ENCODE peak calls at places on chromosomes 1 and 21, in nine cellular contexts. I is CD4-positive, alpha-beta T cell; Q is left ventricle myocardium inferior; O is testis; H is neural progenitor cell; A is IMR-90; N is epithelial cell of esophagus; U is mucosa of descending colon; W is astrocyte. G is an unnamed sample.

GRCh38 chr1:82052563-82052962 is 251.8 kb downstream of the ADGRL2 start:
- DNase-seq in H (no peak), A (no peak), N (peak), I (no peak), U (no peak), W (no peak), O (no peak), Q (no peak), G (no peak)

GRCh38 chr21:17476006-17476405 is 36.8 kb upstream of the CXADR start:
- DNase-seq in N (no peak), I (no peak), A (no peak), U (no peak), W (no peak), Q (no peak), O (peak), H (no peak), G (no peak)

GRCh38 chr1:37677808-37678207 is 14.5 kb upstream of the CDCA8 start:
- DNase-seq in H (no peak), I (no peak), O (no peak), W (no peak), N (no peak), A (no peak), U (no peak), Q (no peak), G (no peak)

GRCh38 chr1:216566809-216567208 is 143.6 kb upstream of the USH2A start:
- DNase-seq in I (no peak), N (peak), A (peak), Q (no peak), O (no peak), H (no peak), W (peak), U (no peak), G (no peak)

GRCh38 chr1:152047954-152048640 is 11.3 kb upstream of the S100A11 start:
- DNase-seq in H (peak), A (peak), Q (peak), U (peak), N (peak), O (peak), I (peak), W (peak), G (peak)

GRCh38 chr21:24428539-24429186 is 1178.6 kb downstream of the MRPL39 start:
- DNase-seq in H (no peak), W (no peak), I (no peak), A (no peak), N (no peak), Q (no peak), U (no peak), O (no peak), G (no peak)

GRCh38 chr21:37368536-37369279 is 2.1 kb downstream of the DYRK1A start:
- DNase-seq in O (no peak), U (no peak), Q (no peak), W (peak), H (no peak), A (peak), I (no peak), N (peak), G (no peak)

GRCh38 chr1:56255516-56256181 is 323.7 kb downstream of the PLPP3 start:
- DNase-seq in A (peak), W (peak), Q (peak), N (no peak), H (no peak), U (peak), O (peak), I (no peak), G (peak)

GRCh38 chr1:184329962-184330868 is 56.6 kb upstream of the C1orf21 start:
- DNase-seq in A (no peak), O (no peak), Q (no peak), I (no peak), U (no peak), N (peak), H (no peak), W (peak), G (no peak)

GRCh38 chr1:158793604-158794003 is 12.6 kb upstream of the OR6N2 start:
- DNase-seq in U (no peak), O (no peak), A (no peak), N (peak), Q (no peak), W (no peak), I (peak), H (peak), G (no peak)

GRCh38 chr1:156523801-156524480 is 23.4 kb upstream of the MEF2D start:
- DNase-seq in I (no peak), N (no peak), W (no peak), A (no peak), O (no peak), Q (no peak), H (no peak), U (no peak), G (no peak)

GRCh38 chr1:54287176-54287650 is 87.2 kb downstream of the MRPL37 start:
- DNase-seq in I (peak), U (peak), H (no peak), N (peak), Q (peak), A (peak), W (peak), O (peak), G (no peak)

GRCh38 chr1:233518344-233518743 is 95.6 kb upstream of the KCNK1 start:
- DNase-seq in A (no peak), U (no peak), H (peak), W (no peak), Q (no peak), N (peak), O (peak), I (no peak), G (no peak)

GRCh38 chr1:229433364-229434004 is 410 bp downstream of the ACTA1 start:
- DNase-seq in U (no peak), W (no peak), O (no peak), H (no peak), Q (no peak), N (no peak), A (no peak), I (no peak), G (no peak)

GRCh38 chr1:108913105-108913948 is 36.5 kb downstream of the GPSM2 start:
- DNase-seq in H (no peak), N (no peak), W (no peak), O (no peak), Q (no peak), I (no peak), U (no peak), A (peak), G (no peak)

GRCh38 chr21:25862596-25862995 is 127.8 kb downstream of the GABPA start:
- DNase-seq in O (peak), U (no peak), W (peak), A (peak), I (no peak), N (peak), Q (no peak), H (peak), G (no peak)

GRCh38 chr1:21564521-21565095 is 55.4 kb downstream of the ALPL start:
- DNase-seq in H (no peak), W (no peak), U (no peak), I (no peak), Q (no peak), N (peak), A (peak), O (no peak), G (no peak)

GRCh38 chr1:115411388-115412063 is 73.5 kb upstream of the NGF start:
- DNase-seq in O (peak), W (peak), N (peak), A (peak), I (no peak), Q (no peak), H (no peak), U (no peak), G (no peak)

GRCh38 chr21:27954806-27955205 is 987.9 kb upstream of the ADAMTS5 start:
- DNase-seq in W (peak), I (no peak), A (peak), Q (no peak), U (no peak), N (no peak), H (no peak), O (no peak), G (no peak)

GRCh38 chr21:41966872-41967621 is 13.2 kb upstream of the C2CD2 start:
- DNase-seq in I (no peak), N (no peak), O (peak), U (no peak), A (no peak), W (no peak), H (no peak), Q (no peak), G (no peak)

GRCh38 chr1:45171575-45171974 is 34.8 kb downstream of the ZSWIM5 start:
- DNase-seq in U (no peak), Q (no peak), W (no peak), A (no peak), N (no peak), H (no peak), I (no peak), O (no peak), G (no peak)

GRCh38 chr1:165858364-165858823 is 31.0 kb downstream of the UCK2 start:
- DNase-seq in W (no peak), O (no peak), I (no peak), U (no peak), A (no peak), Q (peak), N (no peak), H (no peak), G (no peak)

GRCh38 chr1:94350350-94350924 is 67.8 kb upstream of the ABCD3 start:
- DNase-seq in U (no peak), I (no peak), O (no peak), H (no peak), N (no peak), A (no peak), Q (no peak), W (no peak), G (no peak)

GRCh38 chr1:94351441-94351840 is 66.7 kb upstream of the ABCD3 start:
- DNase-seq in U (no peak), A (no peak), W (no peak), Q (no peak), N (no peak), O (no peak), I (no peak), H (no peak), G (no peak)

GRCh38 chr1:94358630-94359599 is 59.3 kb upstream of the ABCD3 start:
- DNase-seq in O (no peak), W (no peak), I (no peak), Q (peak), H (no peak), N (no peak), A (no peak), U (no peak), G (no peak)

GRCh38 chr1:94357661-94358060 is 60.5 kb upstream of the ABCD3 start:
- DNase-seq in H (no peak), Q (no peak), U (no peak), N (no peak), A (no peak), O (no peak), W (no peak), I (no peak), G (no peak)

DNA sequence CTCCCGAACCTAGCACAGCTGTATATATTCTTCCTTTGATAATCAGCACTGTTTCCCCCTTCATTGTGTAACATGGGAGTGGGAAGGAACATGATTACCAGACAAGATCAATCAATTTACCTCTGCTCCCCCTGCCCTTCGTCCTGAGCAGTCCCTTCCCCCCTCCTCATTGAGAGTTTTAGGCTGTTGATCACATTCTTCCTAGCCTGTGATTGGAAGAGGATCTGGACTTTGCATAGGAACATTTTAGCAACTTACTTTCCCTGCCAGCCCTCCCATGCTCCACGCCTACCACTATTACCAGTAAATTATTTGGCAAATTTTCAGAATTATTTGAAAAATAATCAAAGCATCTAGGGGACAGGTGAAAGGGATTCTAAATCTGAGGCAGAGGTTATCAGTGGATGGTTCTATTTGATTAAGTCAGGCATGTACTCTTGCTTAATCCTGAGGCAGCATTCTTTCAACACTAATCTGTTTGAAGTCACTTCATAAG is 62.7 kb upstream of the ABCD3 start:
- DNase-seq in N (no peak), Q (no peak), O (no peak), A (no peak), W (no peak), H (no peak), I (no peak), U (no peak), G (no peak)
- TF ChIP-seq CTCF in N (no peak), Q (no peak), O (no peak), A (no peak), W (no peak), H (no peak), I (no peak), U (no peak), G (no peak)

DNA sequence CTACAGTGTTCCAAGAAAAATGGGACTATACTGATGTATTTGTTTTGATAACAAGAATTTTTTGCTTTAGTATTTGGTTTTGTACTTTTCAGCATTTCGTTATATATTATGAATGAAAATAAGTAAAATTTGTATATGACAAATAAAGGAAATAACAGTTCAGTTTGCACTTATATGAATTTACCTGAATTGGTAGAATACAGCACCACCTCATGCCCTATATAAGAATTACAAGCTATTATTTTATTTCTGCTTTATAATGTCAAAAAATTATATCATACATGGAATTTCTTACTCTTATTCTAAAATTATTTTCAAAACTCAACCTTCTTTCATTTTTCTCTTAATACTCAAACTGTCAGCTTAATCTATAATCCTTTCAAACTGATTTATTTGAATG is 14.6 kb downstream of the EFCAB7 start:
- DNase-seq in H (no peak), O (no peak), U (no peak), Q (no peak), W (no peak), N (peak), I (no peak), A (peak), G (no peak)
- TF ChIP-seq CTCF in H (peak), O (no peak), U (no peak), Q (peak), W (peak), N (peak), I (peak), A (peak), G (no peak)

GRCh38 chr1:189804352-189804751 is 673.3 kb downstream of the BRINP3 start:
- DNase-seq in N (no peak), U (no peak), A (no peak), H (peak), W (no peak), O (no peak), I (no peak), Q (no peak), G (no peak)

GRCh38 chr1:189805735-189806134 is 671.9 kb downstream of the BRINP3 start:
- DNase-seq in I (no peak), N (no peak), W (no peak), U (no peak), H (no peak), A (no peak), O (no peak), Q (no peak), G (no peak)

GRCh38 chr1:189803364-189803763 is 674.3 kb downstream of the BRINP3 start:
- DNase-seq in A (no peak), I (no peak), O (no peak), U (no peak), Q (no peak), H (peak), N (no peak), W (no peak), G (no peak)
- TF ChIP-seq CTCF in A (no peak), I (no peak), O (no peak), U (no peak), Q (no peak), H (peak), N (no peak), W (no peak), G (no peak)

DNA sequence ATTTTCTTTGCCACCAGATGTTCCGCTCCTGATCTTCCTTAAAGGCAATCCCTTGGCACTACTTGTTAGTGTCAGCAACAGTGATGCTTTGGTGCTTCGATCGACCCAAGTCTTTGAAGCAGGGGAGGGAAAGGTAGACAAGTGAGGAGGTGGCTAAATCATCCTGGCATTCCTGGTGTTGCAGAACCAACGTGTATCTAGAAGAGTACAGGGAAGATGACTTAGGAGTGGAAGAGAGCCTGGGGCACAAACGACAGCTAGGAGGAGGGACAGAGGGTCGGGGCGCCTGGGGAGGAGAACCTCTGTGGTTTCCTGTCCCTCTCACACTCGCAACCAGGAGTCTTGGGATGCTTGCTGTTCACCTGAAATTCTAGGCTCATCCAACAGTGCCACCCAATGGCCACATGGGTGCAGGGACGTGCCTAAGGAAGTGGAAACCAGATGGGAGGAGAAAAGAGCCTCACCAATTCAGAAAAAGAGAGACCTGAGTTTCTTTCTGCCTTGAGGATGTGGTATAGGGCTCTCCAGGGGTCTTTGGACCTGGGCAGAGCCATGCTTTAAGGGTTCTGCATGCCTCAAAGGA is 9.5 kb upstream of the KCNA2 start:
- DNase-seq in U (no peak), H (peak), A (peak), Q (peak), O (peak), N (peak), W (peak), I (peak), G (no peak)
- TF ChIP-seq CTCF in U (peak), H (peak), A (peak), Q (peak), O (peak), N (peak), W (peak), I (peak), G (no peak)

DNA sequence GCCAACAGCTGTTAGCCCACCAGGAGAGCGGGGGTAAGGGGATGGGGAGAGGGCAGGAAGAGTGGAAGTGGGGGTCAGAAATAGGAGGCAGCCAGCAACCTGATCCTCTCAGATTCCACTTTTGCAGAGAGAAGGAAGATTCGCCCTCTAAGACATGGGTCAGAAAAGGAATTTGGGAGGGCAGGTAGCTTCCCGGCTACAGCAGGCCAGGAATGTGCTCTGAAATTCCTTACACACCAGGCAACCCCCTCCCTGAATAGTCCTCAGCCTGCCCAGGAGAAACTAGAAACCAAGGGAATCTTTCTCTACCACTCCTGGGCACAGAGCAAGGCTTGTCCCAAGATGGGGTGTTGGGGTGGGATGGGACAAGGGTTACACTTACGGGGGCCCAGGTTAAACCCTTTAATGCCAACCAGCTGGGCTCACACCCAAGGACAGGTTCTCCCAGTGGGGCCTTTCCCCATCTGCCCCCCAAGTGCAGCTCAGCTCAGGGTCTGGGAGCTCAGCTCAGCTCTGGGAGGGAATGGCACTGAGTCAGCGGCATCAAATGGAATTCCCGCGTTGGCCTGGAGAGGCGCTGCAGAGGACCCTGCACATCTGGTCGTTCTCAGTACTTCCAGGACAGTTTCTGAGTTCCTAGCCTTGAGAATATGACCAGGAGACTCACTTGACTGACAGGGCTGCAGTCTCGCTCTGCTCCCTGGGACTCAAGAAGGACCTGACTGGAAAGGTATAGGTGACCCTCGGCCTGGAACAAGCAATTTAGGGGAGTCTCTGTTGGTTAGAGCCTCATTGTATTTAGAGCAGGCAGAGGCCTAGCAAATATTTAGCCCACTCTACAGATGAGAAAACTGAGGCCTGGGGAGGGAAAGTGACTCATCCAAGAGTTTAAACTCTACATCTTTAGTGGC is 761 bp downstream of the TNNT2 start:
- DNase-seq in Q (no peak), I (no peak), A (peak), O (no peak), U (no peak), H (peak), W (peak), N (peak), G (no peak)
- TF ChIP-seq CTCF in Q (peak), I (peak), A (peak), O (no peak), U (peak), H (peak), W (peak), N (peak), G (no peak)

DNA sequence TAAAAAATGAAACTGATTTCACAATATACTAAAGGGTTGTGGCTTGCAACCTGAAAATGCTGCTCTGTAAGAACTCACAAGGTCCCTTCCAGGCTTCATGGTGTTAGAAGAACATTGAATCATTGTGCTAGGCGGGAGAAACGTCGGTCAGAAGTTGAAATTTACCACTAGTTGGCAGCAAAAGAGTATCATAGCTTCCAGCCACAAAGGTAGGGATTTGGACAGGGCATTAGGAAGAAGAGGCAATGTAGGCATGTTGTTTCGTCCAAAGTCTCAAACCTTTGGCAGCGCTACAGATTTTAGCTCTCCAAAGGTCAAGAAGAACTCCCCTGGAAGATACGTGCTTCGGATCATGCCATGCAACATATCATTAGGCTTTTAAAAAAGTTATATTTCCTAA is 62.5 kb upstream of the ZP4 start:
- DNase-seq in H (peak), O (peak), U (no peak), A (no peak), N (peak), Q (no peak), W (no peak), I (no peak), G (no peak)
- TF ChIP-seq CTCF in H (peak), O (no peak), U (no peak), A (no peak), N (peak), Q (no peak), W (no peak), I (no peak), G (no peak)